ENCODE peak calls at places on chromosomes 11 and 22, in five cellular contexts. One of them, this sample, is unnamed.

GRCh38 chr11:95084509-95084908 is 5.1 kb upstream of the ENDOD1 start:
- DNase-seq in SW 1271: no peak
- DNase-seq in skeletal muscle cell: no peak
- DNase-seq in endodermal cell: no peak
- DNase-seq in ELR: peak
- DNase-seq in this sample: no peak

GRCh38 chr22:23243006-23243573 is 62.8 kb downstream of the BCR start:
- DNase-seq in SW 1271: no peak
- DNase-seq in skeletal muscle cell: no peak
- DNase-seq in ELR: no peak
- DNase-seq in endodermal cell: peak
- DNase-seq in this sample: no peak

GRCh38 chr11:69366591-69366990 is 72.6 kb downstream of the MYEOV start:
- DNase-seq in skeletal muscle cell: no peak
- DNase-seq in endodermal cell: no peak
- DNase-seq in SW 1271: no peak
- DNase-seq in ELR: no peak
- DNase-seq in this sample: no peak

GRCh38 chr11:108369064-108369463 is 98.3 kb downstream of the C11orf65 start:
- DNase-seq in endodermal cell: no peak
- DNase-seq in skeletal muscle cell: no peak
- DNase-seq in ELR: no peak
- DNase-seq in SW 1271: no peak
- DNase-seq in this sample: no peak

GRCh38 chr11:130829801-130830562 is 86.3 kb downstream of the SNX19 start:
- DNase-seq in ELR: no peak
- DNase-seq in skeletal muscle cell: no peak
- DNase-seq in SW 1271: no peak
- DNase-seq in endodermal cell: no peak
- DNase-seq in this sample: no peak

GRCh38 chr11:66857234-66857926 is 516 bp downstream of the LRFN4 start:
- DNase-seq in ELR: peak
- DNase-seq in endodermal cell: peak
- DNase-seq in skeletal muscle cell: no peak
- DNase-seq in SW 1271: no peak
- DNase-seq in this sample: no peak

GRCh38 chr11:75105462-75105925 is 8.8 kb upstream of the OR2AT4 start:
- DNase-seq in skeletal muscle cell: no peak
- DNase-seq in SW 1271: no peak
- DNase-seq in endodermal cell: peak
- DNase-seq in ELR: peak
- DNase-seq in this sample: no peak

GRCh38 chr11:27898166-27898565 is 197.9 kb upstream of the BDNF start:
- DNase-seq in endodermal cell: no peak
- DNase-seq in skeletal muscle cell: no peak
- DNase-seq in SW 1271: no peak
- DNase-seq in ELR: no peak
- DNase-seq in this sample: no peak

GRCh38 chr11:96012086-96012824 is 88.3 kb upstream of the MTMR2 start:
- DNase-seq in skeletal muscle cell: no peak
- DNase-seq in ELR: peak
- DNase-seq in endodermal cell: peak
- DNase-seq in SW 1271: no peak
- DNase-seq in this sample: peak

GRCh38 chr11:1073851-1074243 is 827 bp upstream of the MUC2 start:
- DNase-seq in skeletal muscle cell: no peak
- DNase-seq in SW 1271: no peak
- DNase-seq in ELR: peak
- DNase-seq in endodermal cell: no peak
- DNase-seq in this sample: no peak

GRCh38 chr11:123532131-123532530 is 102.1 kb downstream of the GRAMD1B start:
- DNase-seq in endodermal cell: no peak
- DNase-seq in skeletal muscle cell: no peak
- DNase-seq in ELR: no peak
- DNase-seq in SW 1271: no peak
- DNase-seq in this sample: no peak

GRCh38 chr11:111982019-111982464 is 43.2 kb upstream of the DLAT start:
- DNase-seq in ELR: peak
- DNase-seq in skeletal muscle cell: no peak
- DNase-seq in endodermal cell: peak
- DNase-seq in SW 1271: no peak
- DNase-seq in this sample: no peak

GRCh38 chr11:121032546-121032945 is 8.6 kb downstream of the TBCEL start:
- DNase-seq in endodermal cell: no peak
- DNase-seq in ELR: peak
- DNase-seq in skeletal muscle cell: no peak
- DNase-seq in SW 1271: no peak
- DNase-seq in this sample: no peak

GRCh38 chr11:12130180-12130980 is 20.0 kb downstream of the MICAL2 start:
- DNase-seq in ELR: no peak
- DNase-seq in skeletal muscle cell: no peak
- DNase-seq in SW 1271: no peak
- DNase-seq in endodermal cell: no peak
- DNase-seq in this sample: no peak

GRCh38 chr11:36162909-36163434 is 126.3 kb downstream of the COMMD9 start:
- DNase-seq in endodermal cell: no peak
- DNase-seq in SW 1271: no peak
- DNase-seq in ELR: no peak
- DNase-seq in skeletal muscle cell: no peak
- DNase-seq in this sample: peak

GRCh38 chr11:128680906-128681305 is 13.0 kb upstream of the FLI1 start:
- DNase-seq in skeletal muscle cell: no peak
- DNase-seq in ELR: no peak
- DNase-seq in SW 1271: no peak
- DNase-seq in endodermal cell: no peak
- DNase-seq in this sample: no peak

GRCh38 chr11:61362542-61362875 is 335 bp downstream of the TMEM138 start:
- DNase-seq in ELR: peak
- DNase-seq in skeletal muscle cell: no peak
- DNase-seq in endodermal cell: no peak
- DNase-seq in SW 1271: no peak
- DNase-seq in this sample: no peak

GRCh38 chr11:88398372-88399140 is 61.0 kb upstream of the CTSC start:
- DNase-seq in skeletal muscle cell: no peak
- DNase-seq in endodermal cell: no peak
- DNase-seq in SW 1271: no peak
- DNase-seq in ELR: peak
- DNase-seq in this sample: no peak

GRCh38 chr11:44816761-44817160 is 90.0 kb downstream of the TSPAN18 start:
- DNase-seq in endodermal cell: no peak
- DNase-seq in SW 1271: no peak
- DNase-seq in ELR: no peak
- DNase-seq in skeletal muscle cell: no peak
- DNase-seq in this sample: no peak

GRCh38 chr11:109197656-109198055 is 224.3 kb upstream of the C11orf87 start:
- DNase-seq in SW 1271: no peak
- DNase-seq in endodermal cell: no peak
- DNase-seq in skeletal muscle cell: peak
- DNase-seq in ELR: peak
- DNase-seq in this sample: no peak

GRCh38 chr22:25027959-25028840 is 75.7 kb downstream of the KIAA1671 start:
- DNase-seq in endodermal cell: peak
- DNase-seq in ELR: peak
- DNase-seq in SW 1271: no peak
- DNase-seq in skeletal muscle cell: no peak
- DNase-seq in this sample: no peak

GRCh38 chr22:45709004-45709739 is 37.5 kb downstream of the ATXN10 start:
- DNase-seq in endodermal cell: no peak
- DNase-seq in SW 1271: peak
- DNase-seq in skeletal muscle cell: no peak
- DNase-seq in ELR: peak
- DNase-seq in this sample: no peak

GRCh38 chr11:27429740-27430451 is 42.7 kb downstream of the LGR4 start:
- DNase-seq in ELR: peak
- DNase-seq in skeletal muscle cell: no peak
- DNase-seq in endodermal cell: no peak
- DNase-seq in SW 1271: no peak
- DNase-seq in this sample: no peak

GRCh38 chr11:4093519-4094347 is 866 bp upstream of the RRM1 start:
- DNase-seq in skeletal muscle cell: no peak
- DNase-seq in ELR: no peak
- DNase-seq in SW 1271: no peak
- DNase-seq in endodermal cell: no peak
- DNase-seq in this sample: no peak

GRCh38 chr22:37218771-37219411 is 6.6 kb upstream of the SSTR3 start:
- DNase-seq in ELR: no peak
- DNase-seq in endodermal cell: no peak
- DNase-seq in SW 1271: no peak
- DNase-seq in skeletal muscle cell: no peak
- DNase-seq in this sample: no peak

GRCh38 chr22:43628253-43628649 is 183.9 kb downstream of the EFCAB6 start:
- DNase-seq in SW 1271: no peak
- DNase-seq in endodermal cell: no peak
- DNase-seq in skeletal muscle cell: no peak
- DNase-seq in ELR: no peak
- DNase-seq in this sample: no peak

GRCh38 chr22:23781533-23781932 is 5.2 kb upstream of the SMARCB1 start:
- DNase-seq in ELR: peak
- DNase-seq in skeletal muscle cell: no peak
- DNase-seq in endodermal cell: no peak
- DNase-seq in SW 1271: no peak
- DNase-seq in this sample: no peak

GRCh38 chr11:126630893-126631292 is 275.4 kb downstream of the ST3GAL4 start:
- DNase-seq in ELR: no peak
- DNase-seq in endodermal cell: no peak
- DNase-seq in skeletal muscle cell: no peak
- DNase-seq in SW 1271: no peak
- DNase-seq in this sample: no peak

GRCh38 chr22:31046591-31047226 is 34.4 kb upstream of the SMTN start:
- DNase-seq in ELR: no peak
- DNase-seq in endodermal cell: peak
- DNase-seq in SW 1271: no peak
- DNase-seq in skeletal muscle cell: no peak
- DNase-seq in this sample: no peak

GRCh38 chr11:100887659-100888058 is 200.6 kb downstream of the ARHGAP42 start:
- DNase-seq in skeletal muscle cell: no peak
- DNase-seq in endodermal cell: peak
- DNase-seq in ELR: no peak
- DNase-seq in SW 1271: no peak
- DNase-seq in this sample: no peak

GRCh38 chr11:121071456-121072236 is 29.4 kb upstream of the TECTA start:
- DNase-seq in endodermal cell: peak
- DNase-seq in ELR: no peak
- DNase-seq in skeletal muscle cell: no peak
- DNase-seq in SW 1271: no peak
- DNase-seq in this sample: no peak